ENCODE peak calls at places on chromosome 2, in four cellular contexts. F is IMR-90, E is H9, X is H1. W is an unnamed sample.

GRCh38 chr2:4358855-4359254 is 655.5 kb downstream of the DCDC2C start:
- DNase-seq in F (no peak), E (no peak), X (no peak), W (no peak)

GRCh38 chr2:28544915-28545589 is 49.2 kb downstream of the PLB1 start:
- DNase-seq in F (peak; percentile 15), E (no peak), X (no peak), W (peak; percentile 81)

GRCh38 chr2:205758051-205758450 is 75.8 kb downstream of the NRP2 start:
- DNase-seq in F (peak; percentile 93), E (no peak), X (no peak), W (peak; percentile 33)

GRCh38 chr2:234497592-234498023 is 727 bp upstream of the ARL4C start:
- DNase-seq in F (no peak), E (peak; percentile 52), X (no peak), W (no peak)

GRCh38 chr2:50491541-50492114 is 540.3 kb downstream of the NRXN1 start:
- DNase-seq in F (peak; percentile 44), E (no peak), X (no peak), W (peak; percentile 28)

GRCh38 chr2:121287146-121287798 is 2.3 kb upstream of the TFCP2L1 start:
- DNase-seq in F (no peak), E (no peak), X (no peak), W (no peak)

GRCh38 chr2:226215902-226216503 is 583.6 kb downstream of the IRS1 start:
- DNase-seq in F (peak; percentile 54), E (peak; percentile 86), X (peak; percentile 90), W (peak; percentile 90)

GRCh38 chr2:118388771-118389170 is 300.5 kb downstream of the INSIG2 start:
- DNase-seq in F (peak; percentile 74), E (no peak), X (no peak), W (no peak)

GRCh38 chr2:77807531-77808215 is 285.5 kb upstream of the LRRTM4 start:
- DNase-seq in F (no peak), E (no peak), X (no peak), W (peak; percentile 7)

GRCh38 chr2:101152195-101153076 is 1.3 kb upstream of the TBC1D8 start:
- DNase-seq in F (peak; percentile 8), E (peak; percentile 67), X (peak; percentile 76), W (peak; percentile 85)

GRCh38 chr2:65075605-65076344 is 19.6 kb downstream of the CEP68 start:
- DNase-seq in F (no peak), E (peak; percentile 68), X (peak; percentile 13), W (peak; percentile 72)

GRCh38 chr2:26722911-26723310 is 30.4 kb downstream of the KCNK3 start:
- DNase-seq in F (no peak), E (no peak), X (no peak), W (no peak)

GRCh38 chr2:212299943-212300342 is 238.7 kb downstream of the ERBB4 start:
- DNase-seq in F (no peak), E (no peak), X (no peak), W (no peak)

GRCh38 chr2:215540646-215541045 is 104.8 kb upstream of the FN1 start:
- DNase-seq in F (peak; percentile 97), E (no peak), X (no peak), W (no peak)

GRCh38 chr2:208373460-208374089 is 33.0 kb upstream of the PTH2R start:
- DNase-seq in F (peak; percentile 54), E (peak; percentile 49), X (no peak), W (peak; percentile 70)

GRCh38 chr2:233247116-233247515 is 4.4 kb upstream of the ATG16L1 start:
- DNase-seq in F (no peak), E (no peak), X (no peak), W (no peak)

GRCh38 chr2:236662231-236663160 is 92.9 kb downstream of the ACKR3 start:
- DNase-seq in F (no peak), E (no peak), X (no peak), W (no peak)

GRCh38 chr2:65436825-65437221 is 4.4 kb upstream of the SPRED2 start:
- DNase-seq in F (no peak), E (no peak), X (no peak), W (peak; percentile 71)

GRCh38 chr2:101341421-101341820 is 32.9 kb upstream of the RNF149 start:
- DNase-seq in F (no peak), E (peak; percentile 74), X (peak; percentile 77), W (peak; percentile 26)

GRCh38 chr2:157158111-157158510 is 99.4 kb upstream of the GALNT5 start:
- DNase-seq in F (peak; percentile 82), E (no peak), X (no peak), W (no peak)

GRCh38 chr2:237695201-237695780 is 67.9 kb downstream of the LRRFIP1 start:
- DNase-seq in F (peak; percentile 99), E (peak; percentile 2), X (no peak), W (no peak)

GRCh38 chr2:10839813-10840212 is 27.2 kb upstream of the PDIA6 start:
- DNase-seq in F (peak; percentile 35), E (peak; percentile 58), X (peak; percentile 67), W (peak; percentile 54)

GRCh38 chr2:66569321-66569851 is 134.5 kb downstream of the MEIS1 start:
- DNase-seq in F (peak; percentile 85), E (no peak), X (no peak), W (peak; percentile 56)

GRCh38 chr2:29014331-29014730 is 33.2 kb downstream of the TOGARAM2 start:
- DNase-seq in F (no peak), E (no peak), X (no peak), W (no peak)

GRCh38 chr2:127680706-127681287 is 5.5 kb upstream of the LIMS2 start:
- DNase-seq in F (no peak), E (peak; percentile 25), X (no peak), W (no peak)
- H4K8ac ChIP-seq in F (no peak overlapping the region), E (no peak overlapping the region), X (peak overlapping the region; percentile 75), W (no peak overlapping the region)

GRCh38 chr2:239874636-239875356 is 150.3 kb downstream of the NDUFA10 start:
- DNase-seq in F (no peak), E (peak; percentile 8), X (peak; percentile 16), W (no peak)
- H4K5ac ChIP-seq in F (no peak overlapping the region), E (no peak overlapping the region), X (no peak overlapping the region), W (no peak overlapping the region)

GRCh38 chr2:189578272-189578671 is 2.3 kb downstream of the SLC40A1 start:
- DNase-seq in F (no peak), E (no peak), X (no peak), W (no peak)

GRCh38 chr2:189580662-189581353 is at the start of gene SLC40A1:
- DNase-seq in F (peak; percentile 36), E (peak; percentile 64), X (peak; percentile 68), W (peak; percentile 71)

GRCh38 chr2:189581354-189582139 is 961 bp upstream of the SLC40A1 start:
- DNase-seq in F (no peak), E (peak; percentile 66), X (no peak), W (peak; percentile 68)

GRCh38 chr2:189579585-189579984 is 1.0 kb downstream of the SLC40A1 start:
- DNase-seq in F (peak; percentile 20), E (no peak), X (no peak), W (no peak)

DNA sequence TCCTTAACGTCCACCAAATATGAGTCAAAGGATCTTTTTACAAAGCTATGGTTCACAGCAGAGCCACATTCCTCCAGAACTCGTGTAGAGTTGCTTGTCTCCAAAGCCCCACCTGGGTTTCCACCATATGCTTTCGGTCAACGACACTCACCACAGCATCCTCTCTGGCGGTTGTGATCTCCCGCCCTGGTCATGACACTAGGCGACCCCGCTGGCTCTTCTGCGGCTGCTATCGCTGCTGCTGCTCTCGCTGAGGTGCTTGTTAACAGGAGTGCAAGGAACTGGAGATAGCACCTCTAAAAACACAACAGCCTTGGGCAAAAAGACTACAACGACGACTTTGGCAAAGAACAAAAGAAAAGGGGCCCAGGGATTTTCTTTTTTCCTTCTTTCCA is 322 bp downstream of the SLC40A1 start:
- DNase-seq in F (no peak), E (peak; percentile 57), X (peak; percentile 53), W (peak; percentile 72)
- H4K8ac ChIP-seq in F (no peak overlapping the region), E (no peak overlapping the region), X (no peak overlapping the region), W (no peak overlapping the region)

DNA sequence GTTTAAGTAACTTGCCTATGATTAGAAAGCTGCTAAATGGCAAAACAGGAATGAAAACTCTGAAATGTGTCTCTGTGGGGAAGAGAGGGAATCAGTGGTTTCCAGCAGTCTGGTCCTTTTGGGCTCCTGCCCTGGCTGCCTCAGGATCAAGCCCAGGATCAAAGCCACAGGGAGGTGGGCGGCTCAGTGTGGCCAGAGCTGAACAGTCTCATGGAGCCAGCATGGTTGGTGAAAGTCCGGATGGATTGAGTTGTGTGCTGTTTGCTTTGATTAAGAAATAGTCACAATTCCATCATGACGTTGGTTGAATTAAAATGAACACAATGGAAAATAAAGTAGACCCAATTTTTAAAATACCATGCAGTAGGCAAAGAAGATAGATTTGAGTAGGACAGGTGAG is 344.2 kb downstream of the LPIN1 start:
- DNase-seq in F (no peak), E (no peak), X (no peak), W (no peak)
- H4K5ac ChIP-seq in F (no peak overlapping the region), E (no peak overlapping the region), X (no peak overlapping the region), W (no peak overlapping the region)

GRCh38 chr2:127857494-127857818 is 499 bp downstream of the POLR2D start:
- DNase-seq in F (no peak), E (no peak), X (no peak), W (peak; percentile 46)
- H4K8ac ChIP-seq in F (peak overlapping the region; percentile 85), E (no peak overlapping the region), X (no peak overlapping the region), W (no peak overlapping the region)

DNA sequence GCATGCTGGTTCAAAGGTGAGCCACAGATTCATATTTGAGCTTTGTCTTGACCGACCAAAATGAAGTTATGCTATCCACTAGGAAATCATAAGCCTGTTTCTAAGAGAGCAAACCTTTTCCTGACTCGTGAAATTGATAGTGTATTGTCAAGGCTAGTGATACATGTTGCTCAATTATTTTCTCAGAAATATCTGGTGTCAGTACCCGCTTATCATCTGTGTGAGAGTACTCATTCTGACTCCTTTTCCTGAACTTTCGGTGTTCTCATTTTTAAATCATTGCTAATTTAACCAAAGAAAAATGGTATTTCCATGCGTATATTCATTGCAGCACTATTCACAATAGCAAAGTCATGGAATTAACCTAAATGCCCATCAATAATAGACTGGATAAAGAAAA is 56.2 kb downstream of the SGPP2 start:
- DNase-seq in F (no peak), E (no peak), X (no peak), W (no peak)
- H4K5ac ChIP-seq in F (no peak overlapping the region), E (no peak overlapping the region), X (no peak overlapping the region), W (no peak overlapping the region)

GRCh38 chr2:188244383-188244782 is 47.3 kb upstream of the GULP1 start:
- DNase-seq in F (peak; percentile 16), E (no peak), X (no peak), W (peak; percentile 61)

GRCh38 chr2:188248513-188248912 is 43.2 kb upstream of the GULP1 start:
- DNase-seq in F (no peak), E (no peak), X (no peak), W (no peak)

GRCh38 chr2:188251034-188251433 is 40.6 kb upstream of the GULP1 start:
- DNase-seq in F (no peak), E (no peak), X (no peak), W (peak; percentile 80)

GRCh38 chr2:188243381-188243780 is 48.3 kb upstream of the GULP1 start:
- DNase-seq in F (no peak), E (no peak), X (no peak), W (peak; percentile 50)

GRCh38 chr2:188245230-188245629 is 46.4 kb upstream of the GULP1 start:
- DNase-seq in F (no peak), E (no peak), X (no peak), W (no peak)
- H4K8ac ChIP-seq in F (no peak overlapping the region), E (peak overlapping the region; percentile 77), X (no peak overlapping the region), W (peak overlapping the region; percentile 56)

GRCh38 chr2:134664051-134664450 is 54.7 kb downstream of the TMEM163 start:
- DNase-seq in F (no peak), E (no peak), X (no peak), W (no peak)
- H4K5ac ChIP-seq in F (no peak overlapping the region), E (no peak overlapping the region), X (no peak overlapping the region), W (no peak overlapping the region)